ENCODE peak calls at places on chromosomes 13 and 19, in eight cellular contexts. R is ascending aorta, Y is astrocyte of the spinal cord, K is fibroblast of lung, X is uterus, C is psoas muscle, Q is prostate gland, D is stomach. B is an unnamed sample.

GRCh38 chr13:75760182-75760981 is 124.3 kb downstream of the LMO7 start:
- DNase-seq in R (no peak), Y (no peak), K (peak; percentile 35), X (no peak), C (no peak), Q (peak; percentile 65), D (peak; percentile 85), B (peak; percentile 30)

GRCh38 chr19:51651216-51651846 is 4.7 kb upstream of the SIGLEC14 start:
- DNase-seq in R (no peak), Y (no peak), K (no peak), X (no peak), C (no peak), Q (no peak), D (no peak), B (no peak)

GRCh38 chr19:38538386-38538785 is 79.4 kb downstream of the MAP4K1 start:
- DNase-seq in R (no peak), Y (no peak), K (no peak), X (no peak), C (no peak), Q (no peak), D (no peak), B (no peak)

GRCh38 chr13:51998723-51999471 is 12.4 kb downstream of the ATP7B start:
- DNase-seq in R (no peak), Y (no peak), K (no peak), X (no peak), C (no peak), Q (no peak), D (no peak), B (no peak)

GRCh38 chr13:42083138-42083770 is 34.8 kb downstream of the DGKH start:
- DNase-seq in R (no peak), Y (no peak), K (no peak), X (no peak), C (no peak), Q (no peak), D (no peak), B (peak; percentile 45)

GRCh38 chr13:103067751-103068563 is 1.7 kb upstream of the SLC10A2 start:
- DNase-seq in R (no peak), Y (no peak), K (no peak), X (no peak), C (no peak), Q (no peak), D (no peak), B (no peak)

GRCh38 chr13:72431981-72432617 is 295.3 kb downstream of the MZT1 start:
- DNase-seq in R (no peak), Y (no peak), K (peak; percentile 25), X (no peak), C (no peak), Q (no peak), D (no peak), B (no peak)

GRCh38 chr19:51687791-51688664 is 5.1 kb upstream of the SPACA6 start:
- DNase-seq in R (peak; percentile 84), Y (peak; percentile 55), K (peak; percentile 70), X (peak; percentile 63), C (peak; percentile 72), Q (no peak), D (peak; percentile 32), B (no peak)

GRCh38 chr19:49114630-49115363 is 627 bp downstream of the LIN7B start:
- DNase-seq in R (peak; percentile 84), Y (peak; percentile 57), K (peak; percentile 46), X (peak; percentile 54), C (peak; percentile 60), Q (peak; percentile 71), D (peak; percentile 65), B (peak; percentile 72)

GRCh38 chr19:29978139-29978538 is 36.1 kb downstream of the URI1 start:
- DNase-seq in R (no peak), Y (no peak), K (no peak), X (no peak), C (no peak), Q (no peak), D (no peak), B (peak; percentile 5)

GRCh38 chr13:45943965-45944364 is 92.4 kb upstream of the SIAH3 start:
- DNase-seq in R (no peak), Y (no peak), K (peak; percentile 10), X (no peak), C (no peak), Q (no peak), D (no peak), B (no peak)

GRCh38 chr13:45132384-45133064 is 12.2 kb downstream of the GTF2F2 start:
- DNase-seq in R (no peak), Y (no peak), K (no peak), X (no peak), C (no peak), Q (no peak), D (no peak), B (no peak)

GRCh38 chr13:95502216-95502615 is 50.3 kb upstream of the CLDN10 start:
- DNase-seq in R (no peak), Y (no peak), K (no peak), X (no peak), C (no peak), Q (no peak), D (no peak), B (no peak)

GRCh38 chr13:95498886-95499285 is 53.6 kb upstream of the CLDN10 start:
- DNase-seq in R (no peak), Y (no peak), K (no peak), X (no peak), C (no peak), Q (no peak), D (no peak), B (no peak)

GRCh38 chr13:95497307-95497943 is 55.1 kb upstream of the CLDN10 start:
- DNase-seq in R (no peak), Y (no peak), K (no peak), X (no peak), C (no peak), Q (no peak), D (no peak), B (no peak)

GRCh38 chr13:95503662-95504061 is 48.9 kb upstream of the CLDN10 start:
- DNase-seq in R (no peak), Y (no peak), K (no peak), X (no peak), C (no peak), Q (no peak), D (no peak), B (no peak)

GRCh38 chr13:95500136-95500718 is 52.3 kb upstream of the CLDN10 start:
- DNase-seq in R (no peak), Y (no peak), K (no peak), X (no peak), C (no peak), Q (no peak), D (no peak), B (no peak)
- TF ChIP-seq CTCF in R (no peak), Y (no peak), K (no peak), X (no peak), C (no peak), Q (no peak), D (no peak), B (no peak)

GRCh38 chr13:21020581-21020980 is 40.8 kb downstream of the LATS2 start:
- DNase-seq in R (no peak), Y (no peak), K (no peak), X (no peak), C (no peak), Q (no peak), D (no peak), B (no peak)

GRCh38 chr13:21020176-21020575 is 41.2 kb downstream of the LATS2 start:
- DNase-seq in R (no peak), Y (no peak), K (no peak), X (no peak), C (no peak), Q (no peak), D (no peak), B (no peak)

GRCh38 chr13:21025539-21025938 is 35.8 kb downstream of the LATS2 start:
- DNase-seq in R (no peak), Y (no peak), K (no peak), X (no peak), C (no peak), Q (no peak), D (no peak), B (no peak)

GRCh38 chr13:21022056-21022693 is 39.2 kb downstream of the LATS2 start:
- DNase-seq in R (no peak), Y (no peak), K (no peak), X (no peak), C (no peak), Q (no peak), D (no peak), B (no peak)

DNA sequence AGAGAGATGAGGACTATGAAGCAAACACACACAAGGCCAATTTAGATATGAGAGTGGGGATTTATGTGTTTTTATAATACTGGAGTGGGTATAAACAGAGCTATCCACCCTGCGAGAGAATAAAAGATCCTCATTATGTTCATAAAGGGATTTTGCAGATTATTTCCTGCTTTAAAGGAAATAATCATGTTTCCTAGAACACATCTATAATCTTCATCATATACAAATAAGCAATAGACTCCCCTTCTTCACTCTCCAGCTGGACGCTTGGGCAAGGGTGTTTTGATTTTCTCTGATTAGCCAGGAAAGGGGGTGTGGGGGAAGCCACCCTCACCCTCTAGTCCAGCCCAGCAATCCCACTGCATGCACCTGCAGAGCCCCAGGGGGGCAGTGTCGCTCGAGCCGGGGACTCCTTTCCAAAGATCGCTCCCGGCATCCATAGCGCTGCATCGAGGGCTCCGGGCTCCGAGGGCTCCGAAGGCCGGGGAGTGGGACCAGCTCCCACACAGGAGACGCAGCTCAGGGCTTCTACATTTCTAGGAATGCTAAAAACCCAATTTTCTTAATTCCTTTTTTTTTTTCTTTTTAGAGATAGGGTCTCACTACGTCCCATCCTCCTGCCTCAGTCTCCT is 38.6 kb downstream of the LATS2 start:
- DNase-seq in R (no peak), Y (no peak), K (no peak), X (no peak), C (no peak), Q (no peak), D (no peak), B (no peak)
- TF ChIP-seq CTCF in R (no peak), Y (no peak), K (no peak), X (no peak), C (no peak), Q (no peak), D (no peak), B (no peak)

DNA sequence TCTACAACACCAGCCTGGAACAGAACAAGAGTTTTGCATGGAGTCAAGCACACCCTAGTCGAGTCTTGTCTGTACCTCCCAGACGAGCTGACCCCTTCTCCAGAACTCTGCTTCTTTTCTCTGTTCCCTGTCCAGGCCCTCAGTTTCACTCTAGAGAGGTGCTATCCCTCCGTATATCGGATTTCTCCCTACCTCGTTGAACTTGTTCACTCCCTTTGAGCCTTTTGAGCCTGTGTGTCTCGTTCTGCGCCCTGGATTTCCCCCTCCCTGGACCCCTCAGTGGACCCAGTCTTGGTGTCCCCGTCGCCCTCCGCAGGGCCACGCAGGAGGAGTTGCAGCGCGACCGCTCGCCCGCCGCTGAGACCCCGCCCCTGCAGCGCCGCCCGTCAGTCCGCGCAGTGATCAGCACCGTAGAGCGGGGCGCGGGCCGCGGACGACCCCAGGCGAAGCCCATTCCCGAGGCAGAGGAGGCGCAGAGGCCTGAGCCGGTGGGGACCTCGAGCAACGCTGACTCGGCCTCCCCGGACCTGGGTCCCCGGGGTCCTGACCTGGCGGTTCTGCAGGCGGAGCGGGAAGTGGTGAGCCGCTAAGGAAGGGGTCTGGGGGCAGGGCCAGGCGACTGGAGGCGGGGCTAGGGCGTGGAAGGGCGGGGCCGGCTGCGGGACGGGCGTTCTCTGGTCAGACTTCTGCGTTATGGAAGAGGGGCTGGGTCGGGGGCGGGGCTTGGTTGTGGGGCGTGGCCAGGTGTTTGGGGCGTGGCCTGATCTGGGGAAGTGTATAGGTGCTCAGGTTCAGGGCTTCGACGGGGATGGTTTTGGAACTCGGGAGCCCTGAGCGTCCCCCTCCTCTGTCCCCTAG is 5.5 kb downstream of the EPS8L1 start:
- DNase-seq in R (peak; percentile 77), Y (peak; percentile 68), K (peak; percentile 53), X (no peak), C (peak; percentile 69), Q (peak; percentile 80), D (peak; percentile 66), B (peak; percentile 94)
- TF ChIP-seq CTCF in R (no peak), Y (no peak), K (no peak), X (no peak), C (no peak), Q (no peak), D (no peak), B (no peak)

GRCh38 chr19:34359140-34359953 is 5.6 kb upstream of the GPI start:
- DNase-seq in R (peak; percentile 97), Y (peak; percentile 98), K (peak; percentile 97), X (peak; percentile 92), C (peak; percentile 97), Q (peak; percentile 93), D (peak; percentile 97), B (peak; percentile 99)
- TF ChIP-seq CTCF in R (peak; percentile 63), Y (peak; percentile 67), K (peak; percentile 61), X (peak; percentile 53), C (peak; percentile 42), Q (peak; percentile 66), D (peak; percentile 44), B (peak; percentile 48)